ENCODE peak calls at places on chromosomes 16 and 17, in eight cellular contexts. D is H9, N is mesenchymal stem cell, B is mammary epithelial cell, S is K562, Y is GM23338, U is neural progenitor cell, L is fibroblast of lung. M is an unnamed sample.

GRCh38 chr16:81457326-81458133 is 12.9 kb downstream of the CMIP start:
- DNase-seq in U (no peak), B (peak), S (peak), L (peak), N (peak), Y (no peak), D (no peak), M (no peak)

GRCh38 chr17:40910441-40910841 is 25.4 kb upstream of the KRT20 start:
- DNase-seq in U (no peak), N (peak), D (no peak), S (no peak), L (peak), Y (no peak), B (peak), M (no peak)

GRCh38 chr16:1437606-1438005 is 6.7 kb downstream of the PERCC1 start:
- DNase-seq in B (no peak), U (no peak), N (no peak), S (no peak), D (no peak), L (no peak), Y (no peak), M (no peak)

GRCh38 chr16:85420501-85421337 is 192.4 kb upstream of the GSE1 start:
- DNase-seq in U (peak), N (peak), B (peak), S (peak), Y (peak), D (peak), L (peak), M (no peak)

GRCh38 chr17:78538033-78538776 is 39.0 kb downstream of the DNAH17 start:
- DNase-seq in Y (no peak), D (no peak), N (no peak), S (no peak), B (peak), U (peak), L (no peak), M (no peak)

GRCh38 chr17:78506454-78507309 is 70.5 kb downstream of the DNAH17 start:
- DNase-seq in N (no peak), U (no peak), B (no peak), Y (no peak), L (no peak), D (no peak), S (no peak), M (no peak)

GRCh38 chr16:81263470-81264200 is 25.1 kb downstream of the BCO1 start:
- DNase-seq in L (peak), Y (peak), N (no peak), B (no peak), D (no peak), U (no peak), S (no peak), M (no peak)

GRCh38 chr17:68906638-68907037 is 48.6 kb downstream of the ABCA8 start:
- DNase-seq in B (peak), L (peak), N (peak), D (no peak), U (peak), Y (peak), S (no peak), M (no peak)

GRCh38 chr17:82845163-82845807 is 5.5 kb upstream of the ZNF750 start:
- DNase-seq in B (no peak), D (no peak), S (no peak), N (no peak), L (peak), U (no peak), Y (no peak), M (no peak)

GRCh38 chr17:72940511-72940910 is 152.0 kb downstream of the SLC39A11 start:
- DNase-seq in D (no peak), N (no peak), Y (peak), B (no peak), S (no peak), L (no peak), U (no peak), M (no peak)

GRCh38 chr17:50884354-50885311 is 18.5 kb upstream of the TOB1 start:
- DNase-seq in S (peak), L (no peak), N (no peak), D (peak), Y (no peak), U (no peak), B (peak), M (peak)

GRCh38 chr16:57372372-57373116 is at the start of gene CX3CL1:
- DNase-seq in D (peak), U (peak), Y (peak), N (peak), L (no peak), S (no peak), B (peak), M (no peak)

GRCh38 chr16:30774367-30775130 is 12.4 kb downstream of the RNF40 start:
- DNase-seq in B (no peak), S (no peak), U (peak), L (no peak), Y (no peak), D (no peak), N (no peak), M (no peak)
- H2AFZ ChIP-seq in B (no peak), S (no peak), U (no peak), L (no peak), Y (no peak), D (no peak), N (no peak), M (no peak)

GRCh38 chr17:61756561-61756960 is 106.8 kb downstream of the BRIP1 start:
- DNase-seq in L (no peak), D (no peak), S (no peak), B (no peak), U (no peak), Y (no peak), N (no peak), M (no peak)

GRCh38 chr17:61755078-61755477 is 108.2 kb downstream of the BRIP1 start:
- DNase-seq in U (no peak), L (no peak), Y (no peak), D (no peak), B (no peak), S (no peak), N (no peak), M (no peak)

GRCh38 chr17:61755668-61756067 is 107.7 kb downstream of the BRIP1 start:
- DNase-seq in U (no peak), L (no peak), D (no peak), S (no peak), N (no peak), B (no peak), Y (no peak), M (no peak)

GRCh38 chr17:61758430-61758829 is 104.9 kb downstream of the BRIP1 start:
- DNase-seq in L (no peak), Y (peak), N (no peak), D (no peak), S (no peak), U (no peak), B (no peak), M (no peak)

DNA sequence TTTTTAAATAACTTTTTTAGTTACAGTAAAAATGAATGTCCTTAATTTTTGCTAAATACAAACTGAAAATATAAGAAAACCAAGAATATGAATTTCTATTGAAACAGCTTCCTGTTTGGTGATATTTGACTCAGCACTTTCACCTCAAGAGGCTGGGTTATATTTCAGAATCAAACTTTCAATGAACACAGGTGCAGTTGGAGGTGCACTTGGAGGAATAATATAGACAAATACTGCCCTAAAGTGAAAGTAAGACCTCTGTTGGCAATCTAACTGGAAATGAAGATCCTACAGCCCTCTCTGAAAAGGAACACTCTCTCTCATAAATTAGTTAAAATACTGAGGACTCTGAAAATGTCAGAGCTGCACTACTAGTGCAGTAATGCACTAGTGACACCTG is 106.2 kb downstream of the BRIP1 start:
- DNase-seq in Y (no peak), S (no peak), U (no peak), D (no peak), N (no peak), B (no peak), L (no peak), M (no peak)
- H2AFZ ChIP-seq in Y (no peak), S (no peak), U (no peak), D (no peak), N (no peak), B (no peak), L (no peak), M (no peak)

GRCh38 chr16:4117250-4117578 is 972 bp upstream of the ADCY9 start:
- DNase-seq in Y (no peak), L (no peak), U (no peak), N (no peak), B (no peak), S (no peak), D (no peak), M (no peak)
- H2AFZ ChIP-seq in Y (peak), L (no peak), U (peak), N (no peak), B (peak), S (peak), D (no peak), M (peak)

GRCh38 chr16:31530405-31530804 is 2.7 kb downstream of the AHSP start:
- DNase-seq in S (no peak), U (no peak), L (no peak), Y (no peak), B (no peak), D (no peak), N (no peak), M (no peak)

GRCh38 chr16:31529398-31530312 is 2.0 kb downstream of the AHSP start:
- DNase-seq in S (peak), B (no peak), Y (peak), U (peak), L (no peak), D (peak), N (no peak), M (no peak)

GRCh38 chr16:31531096-31531495 is 3.4 kb downstream of the AHSP start:
- DNase-seq in S (no peak), U (no peak), B (no peak), L (no peak), N (no peak), D (no peak), Y (no peak), M (no peak)

GRCh38 chr16:31527617-31528287 is at the start of gene AHSP:
- DNase-seq in D (peak), Y (peak), L (no peak), S (peak), B (no peak), N (no peak), U (no peak), M (no peak)

GRCh38 chr16:31528726-31529397 is 1.2 kb downstream of the AHSP start:
- DNase-seq in D (peak), L (no peak), N (no peak), B (no peak), U (no peak), Y (peak), S (no peak), M (no peak)
- H2AFZ ChIP-seq in D (no peak), L (no peak), N (no peak), B (peak), U (peak), Y (peak), S (peak), M (no peak)

M was measured in PC-9.